ENCODE peak calls at places on chromosomes 3 and 15, in five cellular contexts. O is AG09309, U is fibroblast of pulmonary artery, A is transverse colon, K is cardiac fibroblast. G is an unnamed sample.

GRCh38 chr3:121529308-121529707 is 16.5 kb downstream of the POLQ start:
- DNase-seq in O (no peak), U (peak), A (no peak), K (peak), G (no peak)

GRCh38 chr15:71653986-71654713 is 156.2 kb upstream of the NR2E3 start:
- DNase-seq in O (no peak), U (no peak), A (no peak), K (no peak), G (no peak)

GRCh38 chr3:2354702-2355101 is 256.0 kb downstream of the CNTN4 start:
- DNase-seq in O (no peak), U (peak), A (no peak), K (peak), G (no peak)

GRCh38 chr3:112096176-112096575 is 10.0 kb downstream of the C3orf52 start:
- DNase-seq in O (no peak), U (no peak), A (no peak), K (no peak), G (no peak)

GRCh38 chr3:4399476-4399875 is 67.6 kb downstream of the SUMF1 start:
- DNase-seq in O (no peak), U (no peak), A (no peak), K (no peak), G (no peak)

GRCh38 chr3:152426393-152426792 is 157.7 kb downstream of the MBNL1 start:
- DNase-seq in O (no peak), U (no peak), A (no peak), K (no peak), G (no peak)

GRCh38 chr3:162764672-162765071 is 1268.1 kb downstream of the OTOL1 start:
- DNase-seq in O (no peak), U (peak), A (no peak), K (no peak), G (no peak)

GRCh38 chr3:43766672-43767465 is 76.1 kb downstream of the ABHD5 start:
- DNase-seq in O (no peak), U (peak), A (no peak), K (peak), G (no peak)

GRCh38 chr15:76058714-76059319 is 968 bp upstream of the TMEM266 start:
- DNase-seq in O (no peak), U (peak), A (no peak), K (no peak), G (no peak)
- TF ChIP-seq CTCF in O (peak), U (no peak), A (no peak), K (peak), G (peak)

GRCh38 chr3:49790626-49791411 is 4.5 kb upstream of the IP6K1 start:
- DNase-seq in O (no peak), U (no peak), A (no peak), K (no peak), G (peak)
- TF ChIP-seq CTCF in O (no peak), U (no peak), A (no peak), K (no peak), G (no peak)

GRCh38 chr15:90618330-90619136 is 88.8 kb downstream of the CRTC3 start:
- DNase-seq in O (no peak), U (no peak), A (no peak), K (no peak), G (no peak)
- TF ChIP-seq CTCF in O (no peak), U (no peak), A (no peak), K (no peak), G (no peak)

DNA sequence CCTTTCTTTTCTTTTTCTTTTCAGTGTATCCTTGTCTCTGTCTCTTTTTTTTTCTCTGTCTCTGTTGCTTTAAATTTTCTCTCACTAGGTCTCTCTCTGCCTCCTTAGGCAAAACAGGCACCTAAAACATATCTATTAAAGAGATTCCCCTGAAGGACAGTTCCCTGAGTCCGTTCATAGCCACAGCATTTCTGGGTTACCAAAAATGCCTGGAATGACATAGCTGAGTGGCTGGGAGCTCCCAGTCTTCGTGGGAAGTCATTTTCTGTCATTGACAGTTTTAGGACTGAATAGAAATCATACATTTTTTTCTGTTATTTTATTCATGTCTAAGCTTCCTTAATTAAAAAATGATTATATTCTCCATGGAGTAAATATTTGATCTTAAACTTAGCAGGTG is 323.8 kb upstream of the AZI2 start:
- DNase-seq in O (no peak), U (no peak), A (no peak), K (no peak), G (no peak)
- TF ChIP-seq CTCF in O (no peak), U (no peak), A (no peak), K (no peak), G (no peak)

DNA sequence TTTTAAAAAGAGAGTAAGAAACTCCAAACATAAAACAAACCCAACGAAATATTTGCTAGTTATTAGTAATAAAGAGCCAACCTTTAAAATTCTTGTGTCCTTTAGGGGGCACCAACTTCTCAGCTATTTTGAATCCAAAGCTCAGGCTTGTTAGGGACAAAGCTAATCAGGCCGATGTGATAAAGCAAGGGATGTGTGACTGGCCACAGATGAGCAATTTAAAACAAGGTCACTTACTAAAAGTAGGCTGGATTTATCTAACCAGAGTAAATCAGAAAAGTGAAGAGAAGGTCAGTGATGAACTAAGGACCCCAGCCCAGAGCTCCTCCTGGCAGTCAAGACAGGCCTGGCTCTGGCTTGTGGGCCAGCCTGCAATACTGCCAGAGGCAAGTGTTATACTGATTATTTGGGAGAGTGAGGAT is 108.5 kb downstream of the CYP19A1 start:
- DNase-seq in O (no peak), U (peak), A (no peak), K (peak), G (no peak)
- TF ChIP-seq CTCF in O (peak), U (peak), A (no peak), K (peak), G (peak)

DNA sequence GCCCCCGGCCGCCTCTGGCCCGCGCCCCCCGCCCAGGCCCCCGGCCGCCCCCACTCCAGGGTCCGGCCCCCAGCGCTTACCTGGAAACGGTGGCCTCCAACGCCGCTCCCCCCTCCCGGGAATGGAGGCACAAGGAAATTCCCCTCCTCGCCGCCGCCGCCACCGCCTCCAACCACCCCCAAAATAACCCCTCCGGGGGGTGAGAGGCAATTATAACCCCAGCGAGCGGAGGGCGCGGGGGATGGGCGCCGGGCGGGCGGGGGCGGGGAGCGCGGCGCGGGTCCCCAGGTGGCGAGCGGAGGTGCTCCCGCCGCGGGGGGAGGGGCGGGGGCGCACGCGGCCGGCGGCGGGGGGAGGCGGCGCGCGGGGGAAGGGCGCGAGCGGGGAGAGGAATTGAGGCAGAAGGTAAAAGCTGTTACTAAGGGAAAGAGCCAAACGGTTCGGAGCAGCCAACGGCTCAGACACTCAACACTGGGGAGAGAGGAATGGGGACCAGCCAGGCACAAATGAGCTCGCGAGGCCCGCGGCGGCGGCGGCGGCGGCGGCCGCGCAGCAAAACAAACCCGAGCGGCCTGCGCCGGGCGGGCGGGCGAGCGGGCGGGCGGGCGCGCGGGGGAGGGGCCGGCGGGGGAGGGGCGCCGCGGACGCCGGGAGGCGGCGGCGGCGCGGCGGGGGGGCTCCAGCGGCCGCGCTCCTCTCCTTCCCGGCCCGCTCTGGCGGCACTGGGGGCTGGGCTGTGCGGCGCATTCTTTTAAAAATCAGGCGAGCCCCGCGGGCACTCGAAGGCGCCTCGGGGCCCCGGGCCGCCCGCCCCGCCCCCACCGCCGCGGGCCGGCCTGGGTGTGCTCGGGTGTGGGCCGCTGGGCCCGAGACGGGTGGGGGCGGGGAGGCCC is at the start of gene TBL1XR1:
- DNase-seq in O (peak), U (peak), A (peak), K (peak), G (peak)
- TF ChIP-seq CTCF in O (no peak), U (no peak), A (no peak), K (no peak), G (no peak)

DNA sequence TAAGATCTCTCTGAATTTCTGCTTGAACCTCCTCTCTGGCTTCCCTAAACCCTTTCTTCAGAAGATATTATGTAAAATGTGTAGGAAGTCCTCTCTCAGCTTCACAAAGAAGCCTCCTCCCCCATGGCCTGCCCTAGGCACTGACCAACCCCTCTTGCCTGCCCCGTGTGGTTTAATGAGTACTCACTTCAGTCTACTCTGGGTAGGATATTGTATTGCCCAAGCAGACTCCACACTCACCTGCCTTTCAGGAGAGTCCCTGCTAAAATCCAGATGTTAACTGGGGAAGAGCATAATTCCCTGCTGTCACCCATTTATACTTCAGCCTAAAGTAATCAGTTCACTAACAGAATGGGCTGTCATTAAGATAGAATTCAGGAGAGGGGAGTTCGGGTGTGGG is 2.6 kb upstream of the AGBL1 start:
- DNase-seq in O (no peak), U (no peak), A (no peak), K (no peak), G (no peak)
- TF ChIP-seq CTCF in O (no peak), U (no peak), A (no peak), K (no peak), G (no peak)

GRCh38 chr3:17033516-17034168 is 148.9 kb downstream of the PLCL2 start:
- DNase-seq in O (no peak), U (peak), A (no peak), K (peak), G (no peak)

GRCh38 chr3:17030956-17031652 is 146.3 kb downstream of the PLCL2 start:
- DNase-seq in O (no peak), U (no peak), A (no peak), K (no peak), G (no peak)

GRCh38 chr3:17030438-17030837 is 145.7 kb downstream of the PLCL2 start:
- DNase-seq in O (no peak), U (no peak), A (no peak), K (no peak), G (no peak)

GRCh38 chr3:17035033-17035432 is 150.3 kb downstream of the PLCL2 start:
- DNase-seq in O (no peak), U (no peak), A (no peak), K (no peak), G (no peak)

DNA sequence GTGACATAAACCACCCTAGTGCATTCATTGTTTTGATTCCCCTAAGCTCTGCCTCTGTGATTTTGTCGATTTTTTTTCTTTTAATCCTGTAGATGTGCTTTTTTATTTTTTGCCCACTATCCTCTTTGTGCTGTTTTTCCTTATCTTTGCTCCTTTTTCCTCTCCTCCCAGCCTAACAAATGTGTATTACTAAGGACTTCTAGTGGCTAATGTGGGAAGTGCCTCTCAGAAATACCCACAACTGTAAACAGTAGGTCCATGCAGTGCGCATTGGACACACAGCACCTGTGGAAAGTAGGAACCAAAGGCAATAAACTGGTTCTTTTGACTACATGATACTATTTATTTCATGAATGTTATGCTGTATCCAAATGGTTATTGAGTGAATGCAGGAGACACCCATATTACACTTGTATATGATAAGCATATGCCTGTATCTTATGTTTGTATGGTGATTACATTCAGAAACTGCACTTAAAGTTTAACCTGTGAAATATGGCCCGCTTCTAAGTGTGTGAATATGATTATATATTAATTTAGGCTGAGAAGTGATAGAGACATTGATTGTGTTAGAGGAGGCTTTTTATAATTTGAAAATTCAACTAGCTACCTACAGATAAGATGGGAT is 147.8 kb downstream of the PLCL2 start:
- DNase-seq in O (no peak), U (peak), A (no peak), K (peak), G (no peak)
- TF ChIP-seq CTCF in O (peak), U (peak), A (peak), K (peak), G (peak)